ENCODE peak calls at places on chromosomes 6 and 20, in six cellular contexts. R, T, V, U, Q and X are unnamed samples.

GRCh38 chr6:140041056-140041455 is 666.6 kb upstream of the CITED2 start:
- DNase-seq in R (no peak), T (peak; percentile 77), V (no peak), U (no peak), Q (no peak), X (no peak)

GRCh38 chr6:118581489-118581959 is 33.4 kb downstream of the PLN start:
- DNase-seq in R (peak; percentile 27), T (peak; percentile 81), V (no peak), U (no peak), Q (no peak), X (no peak)

GRCh38 chr6:186221-186965 is 105.9 kb upstream of the DUSP22 start:
- DNase-seq in R (no peak), T (peak; percentile 27), V (no peak), U (no peak), Q (no peak), X (no peak)

GRCh38 chr6:163460307-163460782 is 45.8 kb downstream of the QKI start:
- DNase-seq in R (no peak), T (peak; percentile 72), V (no peak), U (no peak), Q (no peak), X (no peak)

GRCh38 chr6:136587527-136587926 is 37.3 kb upstream of the MAP7 start:
- DNase-seq in R (no peak), T (no peak), V (no peak), U (no peak), Q (no peak), X (peak; percentile 47)

GRCh38 chr6:73028124-73028766 is 197.1 kb downstream of the KHDC1L start:
- DNase-seq in R (no peak), T (no peak), V (peak; percentile 75), U (no peak), Q (no peak), X (no peak)

GRCh38 chr6:83183082-83183828 is 9.8 kb downstream of the PGM3 start:
- DNase-seq in R (peak; percentile 79), T (peak; percentile 97), V (no peak), U (no peak), Q (peak; percentile 33), X (no peak)

GRCh38 chr6:33993091-33993490 is 152.8 kb downstream of the GRM4 start:
- DNase-seq in R (no peak), T (no peak), V (no peak), U (no peak), Q (no peak), X (no peak)

GRCh38 chr20:63102720-63103375 is 96.1 kb upstream of the BHLHE23 start:
- DNase-seq in R (peak; percentile 35), T (peak; percentile 9), V (peak; percentile 76), U (no peak), Q (peak; percentile 67), X (no peak)

GRCh38 chr20:46365483-46366215 is 40.8 kb downstream of the ELMO2 start:
- DNase-seq in R (no peak), T (no peak), V (no peak), U (no peak), Q (no peak), X (no peak)

GRCh38 chr6:52993461-52993860 is 1.6 kb downstream of the GSTA4 start:
- DNase-seq in R (no peak), T (no peak), V (no peak), U (no peak), Q (no peak), X (no peak)

GRCh38 chr6:109081026-109081425 is 13.6 kb downstream of the SESN1 start:
- DNase-seq in R (no peak), T (no peak), V (no peak), U (no peak), Q (no peak), X (no peak)
- H3K4me2 ChIP-seq in R (no peak overlapping the region), T (no peak overlapping the region), V (no peak overlapping the region), U (no peak overlapping the region), Q (no peak overlapping the region), X (no peak overlapping the region)

GRCh38 chr6:158770533-158770932 is 48.6 kb downstream of the EZR start:
- DNase-seq in R (no peak), T (peak; percentile 38), V (no peak), U (no peak), Q (no peak), X (no peak)

GRCh38 chr6:158770948-158771347 is 48.2 kb downstream of the EZR start:
- DNase-seq in R (no peak), T (peak; percentile 22), V (no peak), U (no peak), Q (no peak), X (no peak)

GRCh38 chr6:158769228-158769627 is 49.9 kb downstream of the EZR start:
- DNase-seq in R (no peak), T (no peak), V (no peak), U (no peak), Q (no peak), X (no peak)

GRCh38 chr6:158768396-158768795 is 50.8 kb downstream of the EZR start:
- DNase-seq in R (no peak), T (no peak), V (no peak), U (no peak), Q (no peak), X (no peak)

DNA sequence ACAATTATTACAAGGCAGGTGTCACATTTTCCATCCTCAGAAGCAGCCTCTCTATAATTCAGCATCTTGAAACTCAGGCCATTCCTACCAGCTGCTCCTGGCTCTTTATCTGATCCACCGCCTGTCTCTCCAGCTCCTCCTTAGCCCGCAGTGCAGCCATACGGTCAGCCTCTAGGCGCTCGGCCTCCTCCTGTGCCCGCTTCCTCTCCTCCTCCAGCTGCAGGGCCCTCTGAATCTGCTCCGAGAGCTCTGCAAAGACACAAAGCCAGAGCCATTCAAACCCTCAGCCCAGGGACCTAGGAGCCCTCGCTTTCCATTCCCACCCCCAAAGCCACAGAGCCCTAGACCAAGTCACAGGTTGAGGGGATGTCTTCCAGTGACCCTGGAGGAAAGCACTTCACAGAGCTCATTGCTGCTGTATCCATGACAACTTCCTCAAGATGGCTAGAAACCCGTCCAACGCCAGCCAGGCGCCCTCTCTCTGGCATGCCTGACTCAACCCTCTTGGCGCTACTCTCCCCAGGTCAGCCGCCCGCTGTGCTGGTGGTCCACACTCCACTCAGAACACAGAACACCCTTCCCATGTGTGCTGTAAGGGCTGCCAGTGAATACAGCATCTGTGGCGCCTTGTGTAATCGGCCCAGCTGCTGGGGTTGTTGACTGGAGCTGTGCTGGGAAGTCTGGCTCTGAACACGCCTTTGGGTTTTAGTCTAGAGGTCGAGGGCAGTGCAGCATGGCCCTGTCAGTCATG is 49.3 kb downstream of the EZR start:
- DNase-seq in R (no peak), T (peak; percentile 64), V (no peak), U (no peak), Q (no peak), X (no peak)
- H3K27ac ChIP-seq in R (no peak overlapping the region), T (no peak overlapping the region), V (peak overlapping the region; percentile 78), U (peak overlapping the region; percentile 57), Q (no peak overlapping the region), X (no peak overlapping the region)

GRCh38 chr6:142518126-142518525 is 216.3 kb downstream of the ADGRG6 start:
- DNase-seq in R (peak; percentile 11), T (no peak), V (no peak), U (no peak), Q (no peak), X (no peak)
- H3K4me2 ChIP-seq in R (no peak overlapping the region), T (no peak overlapping the region), V (no peak overlapping the region), U (no peak overlapping the region), Q (no peak overlapping the region), X (no peak overlapping the region)

GRCh38 chr20:36360429-36360828 is 54.3 kb downstream of the DLGAP4 start:
- DNase-seq in R (no peak), T (no peak), V (no peak), U (no peak), Q (no peak), X (no peak)
- H3K27ac ChIP-seq in R (no peak overlapping the region), T (no peak overlapping the region), V (no peak overlapping the region), U (no peak overlapping the region), Q (no peak overlapping the region), X (no peak overlapping the region)